ENCODE peak calls at places on chromosomes 11 and 22, in six cellular contexts. One of them, this sample, is unnamed.

GRCh38 chr11:31619980-31620379 is 110.4 kb downstream of the ELP4 start:
- DNase-seq in HL-60: no peak
- DNase-seq in NCI-H1930: no peak
- DNase-seq in C1 segment of cervical spinal cord: no peak
- DNase-seq in gastrocnemius medialis: no peak
- DNase-seq in progenitor cell of endocrine pancreas: no peak
- DNase-seq in this sample: no peak

GRCh38 chr22:49597428-49598039 is 230.1 kb downstream of the BRD1 start:
- DNase-seq in C1 segment of cervical spinal cord: no peak
- DNase-seq in NCI-H1930: no peak
- DNase-seq in gastrocnemius medialis: no peak
- DNase-seq in HL-60: no peak
- DNase-seq in progenitor cell of endocrine pancreas: no peak
- DNase-seq in this sample: no peak

GRCh38 chr11:204587-205109 is 2.6 kb downstream of the BET1L start:
- DNase-seq in HL-60: no peak
- DNase-seq in C1 segment of cervical spinal cord: no peak
- DNase-seq in progenitor cell of endocrine pancreas: no peak
- DNase-seq in NCI-H1930: no peak
- DNase-seq in gastrocnemius medialis: no peak
- DNase-seq in this sample: no peak

GRCh38 chr22:24494535-24495364 is at the start of gene UPB1:
- DNase-seq in gastrocnemius medialis: no peak
- DNase-seq in NCI-H1930: no peak
- DNase-seq in HL-60: no peak
- DNase-seq in progenitor cell of endocrine pancreas: no peak
- DNase-seq in C1 segment of cervical spinal cord: no peak
- DNase-seq in this sample: no peak

GRCh38 chr22:37070744-37071143 is 19.2 kb downstream of the KCTD17 start:
- DNase-seq in progenitor cell of endocrine pancreas: no peak
- DNase-seq in gastrocnemius medialis: no peak
- DNase-seq in NCI-H1930: no peak
- DNase-seq in C1 segment of cervical spinal cord: no peak
- DNase-seq in HL-60: no peak
- DNase-seq in this sample: no peak

GRCh38 chr11:2847511-2847910 is 38.1 kb downstream of the CDKN1C start:
- DNase-seq in C1 segment of cervical spinal cord: no peak
- DNase-seq in HL-60: no peak
- DNase-seq in progenitor cell of endocrine pancreas: no peak
- DNase-seq in NCI-H1930: no peak
- DNase-seq in gastrocnemius medialis: no peak
- DNase-seq in this sample: no peak

GRCh38 chr22:49372530-49373288 is 455.0 kb downstream of the BRD1 start:
- DNase-seq in HL-60: no peak
- DNase-seq in gastrocnemius medialis: no peak
- DNase-seq in C1 segment of cervical spinal cord: no peak
- DNase-seq in progenitor cell of endocrine pancreas: no peak
- DNase-seq in NCI-H1930: peak; percentile 16
- DNase-seq in this sample: no peak

GRCh38 chr11:19829109-19829790 is 116.6 kb downstream of the NAV2 start:
- DNase-seq in NCI-H1930: no peak
- DNase-seq in HL-60: no peak
- DNase-seq in gastrocnemius medialis: no peak
- DNase-seq in progenitor cell of endocrine pancreas: no peak
- DNase-seq in C1 segment of cervical spinal cord: no peak
- DNase-seq in this sample: no peak

GRCh38 chr11:83206771-83207413 is 13.4 kb downstream of the ANKRD42 start:
- DNase-seq in C1 segment of cervical spinal cord: no peak
- DNase-seq in gastrocnemius medialis: no peak
- DNase-seq in NCI-H1930: no peak
- DNase-seq in HL-60: no peak
- DNase-seq in progenitor cell of endocrine pancreas: no peak
- DNase-seq in this sample: no peak

GRCh38 chr11:124276081-124276480 is 19.9 kb downstream of the OR8G5 start:
- DNase-seq in gastrocnemius medialis: no peak
- DNase-seq in C1 segment of cervical spinal cord: no peak
- DNase-seq in HL-60: no peak
- DNase-seq in NCI-H1930: no peak
- DNase-seq in progenitor cell of endocrine pancreas: no peak
- DNase-seq in this sample: no peak

GRCh38 chr11:19193916-19194315 is 7.9 kb downstream of the CSRP3 start:
- DNase-seq in progenitor cell of endocrine pancreas: no peak
- DNase-seq in NCI-H1930: no peak
- DNase-seq in gastrocnemius medialis: no peak
- DNase-seq in C1 segment of cervical spinal cord: no peak
- DNase-seq in HL-60: no peak
- DNase-seq in this sample: no peak

GRCh38 chr11:71178076-71178475 is 74.3 kb downstream of the SHANK2 start:
- DNase-seq in NCI-H1930: no peak
- DNase-seq in HL-60: no peak
- DNase-seq in progenitor cell of endocrine pancreas: no peak
- DNase-seq in gastrocnemius medialis: no peak
- DNase-seq in C1 segment of cervical spinal cord: no peak
- DNase-seq in this sample: no peak

GRCh38 chr11:120128392-120129172 is 9.3 kb downstream of the TRIM29 start:
- DNase-seq in C1 segment of cervical spinal cord: peak; percentile 17
- DNase-seq in HL-60: no peak
- DNase-seq in NCI-H1930: no peak
- DNase-seq in progenitor cell of endocrine pancreas: no peak
- DNase-seq in gastrocnemius medialis: no peak
- DNase-seq in this sample: no peak

This sample was measured in iPS DF 6.9.